ENCODE peak calls at places on chromosomes 16 and 17, in five cellular contexts. W is AG04449, L is colonic mucosa, F is endodermal cell, A is thoracic aorta. Z is an unnamed sample.

GRCh38 chr16:50021509-50021908 is 3.5 kb upstream of the CNEP1R1 start:
- DNase-seq in L (no peak), W (no peak), A (no peak), F (peak), Z (no peak)

GRCh38 chr17:81097134-81097942 is 62.4 kb downstream of the BAIAP2 start:
- DNase-seq in W (no peak), F (peak), A (peak), L (peak), Z (peak)

GRCh38 chr16:3716831-3717234 is 491 bp downstream of the TRAP1 start:
- DNase-seq in W (no peak), A (no peak), F (peak), L (peak), Z (peak)

GRCh38 chr16:5838071-5838470 is 740.5 kb upstream of the EEF2KMT start:
- DNase-seq in A (no peak), L (no peak), F (no peak), W (no peak), Z (no peak)

GRCh38 chr17:57032343-57032742 is 52.7 kb upstream of the AKAP1 start:
- DNase-seq in F (no peak), A (no peak), W (no peak), L (peak), Z (no peak)

GRCh38 chr17:34146440-34147043 is 108.5 kb upstream of the CCL2 start:
- DNase-seq in L (peak), W (no peak), F (peak), A (no peak), Z (peak)

GRCh38 chr16:17063156-17063555 is 407.6 kb downstream of the XYLT1 start:
- DNase-seq in L (no peak), F (no peak), W (no peak), A (no peak), Z (no peak)

GRCh38 chr17:41553176-41553575 is 18.7 kb downstream of the KRT9 start:
- DNase-seq in A (no peak), W (no peak), F (no peak), L (no peak), Z (no peak)

GRCh38 chr17:53721101-53721500 is 101.6 kb upstream of the KIF2B start:
- DNase-seq in A (no peak), F (no peak), L (no peak), W (no peak), Z (no peak)

GRCh38 chr16:66516172-66516807 is 33.6 kb downstream of the TK2 start:
- DNase-seq in A (no peak), L (no peak), W (no peak), F (no peak), Z (no peak)

GRCh38 chr17:30290696-30291570 is 811 bp downstream of the BLMH start:
- DNase-seq in W (no peak), L (peak), A (no peak), F (peak), Z (peak)

GRCh38 chr17:19262650-19263620 is 25.8 kb downstream of the EPN2 start:
- DNase-seq in W (no peak), A (no peak), F (no peak), L (no peak), Z (no peak)

GRCh38 chr16:28597692-28598261 is 927 bp upstream of the SULT1A2 start:
- DNase-seq in A (no peak), F (peak), W (no peak), L (peak), Z (no peak)

GRCh38 chr16:26952411-26952810 is 114.3 kb upstream of the C16orf82 start:
- DNase-seq in L (no peak), F (peak), A (no peak), W (no peak), Z (no peak)

GRCh38 chr16:23609929-23610328 is 13.8 kb upstream of the NDUFAB1 start:
- DNase-seq in A (no peak), F (no peak), L (no peak), W (no peak), Z (no peak)

GRCh38 chr17:57995076-57995956 is 7.3 kb upstream of the VEZF1 start:
- DNase-seq in A (peak), W (no peak), F (peak), L (peak), Z (peak)

GRCh38 chr16:87125206-87126155 is 191.7 kb downstream of the C16orf95 start:
- DNase-seq in A (no peak), F (no peak), W (no peak), L (no peak), Z (no peak)

GRCh38 chr17:34010534-34010933 is 244.6 kb upstream of the CCL2 start:
- DNase-seq in W (no peak), L (no peak), F (no peak), A (no peak), Z (no peak)

GRCh38 chr16:2157480-2158261 is 2.1 kb downstream of the TRAF7 start:
- DNase-seq in W (no peak), A (no peak), F (no peak), L (peak), Z (no peak)

GRCh38 chr17:17343160-17343735 is 40.1 kb downstream of the NT5M start:
- DNase-seq in F (peak), L (no peak), A (no peak), W (no peak), Z (no peak)

GRCh38 chr16:50146479-50147435 is 6.3 kb upstream of the TENT4B start:
- DNase-seq in W (no peak), A (no peak), L (no peak), F (no peak), Z (no peak)

GRCh38 chr17:4998027-4998665 is 396 bp downstream of the KIF1C start:
- DNase-seq in L (peak), F (peak), W (no peak), A (no peak), Z (peak)

GRCh38 chr17:80192268-80192667 is 22.4 kb downstream of the CARD14 start:
- DNase-seq in A (no peak), L (no peak), W (no peak), F (no peak), Z (no peak)

GRCh38 chr16:1971678-1972489 is at the start of gene TBL3:
- DNase-seq in L (peak), F (peak), A (peak), W (peak), Z (peak)

GRCh38 chr16:4534151-4534790 is 4.3 kb downstream of the CDIP1 start:
- DNase-seq in F (no peak), L (no peak), W (no peak), A (no peak), Z (no peak)

GRCh38 chr17:17379197-17379991 is 76.2 kb downstream of the NT5M start:
- DNase-seq in F (no peak), A (no peak), L (no peak), W (no peak), Z (no peak)

GRCh38 chr17:39704821-39705551 is 5.1 kb downstream of the ERBB2 start:
- DNase-seq in F (peak), L (no peak), A (peak), W (no peak), Z (no peak)

GRCh38 chr16:9885457-9885856 is 296.8 kb downstream of the GRIN2A start:
- DNase-seq in F (no peak), A (no peak), W (no peak), L (no peak), Z (no peak)

GRCh38 chr16:30351586-30352419 is 3.3 kb downstream of the CD2BP2 start:
- DNase-seq in F (no peak), A (peak), W (peak), L (peak), Z (no peak)

GRCh38 chr17:17760872-17761550 is 75.8 kb downstream of the SREBF1 start:
- DNase-seq in L (no peak), W (no peak), A (no peak), F (no peak), Z (no peak)

GRCh38 chr17:36999475-36999874 is 50.7 kb downstream of the AATF start:
- DNase-seq in W (no peak), F (no peak), L (no peak), A (no peak), Z (no peak)

GRCh38 chr17:8875957-8876356 is 8.5 kb upstream of the PIK3R6 start:
- DNase-seq in F (peak), L (no peak), A (no peak), W (no peak), Z (no peak)

GRCh38 chr16:22388101-22388644 is 13.8 kb upstream of the CDR2 start:
- DNase-seq in A (no peak), W (no peak), F (no peak), L (no peak), Z (no peak)

GRCh38 chr17:14304222-14304844 is 3.5 kb downstream of the HS3ST3B1 start:
- DNase-seq in L (no peak), F (peak), W (no peak), A (no peak), Z (no peak)

GRCh38 chr17:14301279-14301760 is 439 bp downstream of the HS3ST3B1 start:
- DNase-seq in F (no peak), L (no peak), A (no peak), W (no peak), Z (peak)

GRCh38 chr17:14303343-14304221 is 2.7 kb downstream of the HS3ST3B1 start:
- DNase-seq in F (peak), L (no peak), W (no peak), A (no peak), Z (no peak)

GRCh38 chr17:14301761-14302401 is 1.0 kb downstream of the HS3ST3B1 start:
- DNase-seq in A (no peak), W (no peak), L (peak), F (peak), Z (peak)

DNA sequence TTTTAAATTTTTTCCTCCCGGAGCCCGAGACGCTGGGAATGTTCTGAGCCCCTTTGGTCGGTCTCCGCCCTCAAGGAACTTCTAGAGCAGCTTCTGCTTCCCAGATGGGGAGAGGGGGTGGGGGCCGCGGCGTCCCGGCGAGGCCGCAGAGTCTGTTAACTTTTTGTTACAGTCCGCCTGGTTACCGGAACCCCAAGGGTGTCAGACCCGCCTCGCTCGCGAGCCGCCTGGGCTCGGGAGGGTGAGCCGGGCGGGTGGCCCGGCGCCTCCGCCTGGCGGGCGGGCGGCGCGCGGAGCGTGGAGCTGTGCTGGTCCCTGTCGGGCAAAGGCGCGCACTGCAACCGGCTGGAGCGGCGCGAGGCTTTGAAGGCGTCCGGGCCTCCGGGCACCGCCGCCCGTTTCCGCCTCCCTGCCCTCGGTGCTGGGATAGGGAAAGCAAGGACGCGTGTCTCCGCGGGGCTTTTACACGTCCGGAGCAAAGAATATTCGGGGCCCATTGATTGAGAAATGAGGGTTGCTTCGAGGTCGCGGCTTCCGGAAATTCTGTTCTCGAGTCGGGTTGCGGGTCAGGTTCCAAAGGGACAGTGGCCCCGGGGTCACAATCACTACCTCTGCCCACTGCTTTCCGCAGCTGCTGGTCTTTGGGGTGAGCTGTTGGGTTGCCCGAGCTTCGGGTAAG is 1.7 kb downstream of the HS3ST3B1 start:
- DNase-seq in L (peak), W (no peak), A (no peak), F (peak), Z (peak)
- TF ChIP-seq CTCF in L (peak), W (peak), A (peak), F (peak), Z (peak)

DNA sequence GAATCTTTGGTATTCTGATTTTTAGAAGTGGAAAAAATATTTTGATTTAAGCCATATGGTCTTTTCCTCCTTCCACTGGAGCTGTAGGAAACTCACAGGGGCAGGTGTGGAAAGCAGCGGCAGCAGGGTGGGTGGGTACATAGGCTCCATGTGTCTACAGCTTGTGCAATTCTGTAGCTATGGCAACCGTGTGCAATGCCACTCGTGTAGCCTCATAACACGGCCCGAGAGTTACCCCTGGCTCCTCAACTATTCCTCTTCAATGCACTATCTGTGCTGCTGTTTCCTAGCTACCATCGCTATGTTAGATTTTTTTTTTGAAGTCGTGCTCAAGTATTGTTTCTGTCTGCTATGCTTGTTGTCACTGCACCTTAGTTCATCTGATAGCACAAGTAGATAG is 32.0 kb upstream of the TANC2 start:
- DNase-seq in F (no peak), W (no peak), A (no peak), L (no peak), Z (no peak)
- TF ChIP-seq CTCF in F (no peak), W (no peak), A (no peak), L (no peak), Z (no peak)

DNA sequence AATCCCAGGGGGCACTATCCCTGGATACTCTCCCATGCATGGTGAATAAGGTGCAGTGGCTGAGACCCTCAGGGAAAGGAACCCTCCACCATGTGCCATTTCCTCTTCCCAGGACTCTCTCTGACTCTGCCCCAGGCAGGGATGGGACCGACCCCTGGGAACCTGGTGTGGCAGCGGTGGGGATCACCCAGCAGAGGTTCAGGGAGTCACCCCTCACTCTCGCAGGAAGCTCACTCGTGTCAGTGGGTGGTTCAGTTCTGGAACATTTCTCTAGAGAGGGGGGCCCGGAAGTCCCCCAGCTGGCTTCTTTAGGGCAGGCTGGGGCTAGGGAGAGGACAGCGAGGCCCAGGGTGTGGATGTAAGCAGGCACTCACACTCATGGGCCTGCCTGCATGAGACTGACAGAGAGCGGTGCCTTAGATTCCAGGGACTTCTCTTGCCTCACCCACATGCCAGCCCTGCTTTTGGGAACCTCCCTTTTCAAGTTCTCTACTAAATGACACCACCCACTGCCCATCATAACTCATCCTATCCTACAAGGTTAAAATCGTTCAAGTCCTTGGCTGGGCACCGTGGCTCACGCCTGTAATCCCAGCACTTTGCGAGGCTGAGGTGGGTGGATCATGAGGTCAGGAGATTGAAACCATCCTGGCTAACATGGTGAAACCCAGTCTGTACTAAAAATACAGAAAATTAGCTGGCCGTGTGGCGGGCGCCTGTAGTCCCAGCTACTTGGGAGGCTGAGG is 109.7 kb upstream of the SDK2 start:
- DNase-seq in W (no peak), L (no peak), A (no peak), F (no peak), Z (no peak)
- TF ChIP-seq CTCF in W (no peak), L (no peak), A (no peak), F (no peak), Z (no peak)

GRCh38 chr17:44831270-44831770 is 1.2 kb upstream of the GJC1 start:
- DNase-seq in W (no peak), A (no peak), F (peak), L (no peak), Z (no peak)

GRCh38 chr17:44830359-44831269 is 527 bp upstream of the GJC1 start:
- DNase-seq in A (no peak), L (no peak), W (no peak), F (peak), Z (peak)

GRCh38 chr17:44828919-44829557 is 1.0 kb downstream of the GJC1 start:
- DNase-seq in A (no peak), L (no peak), W (no peak), F (peak), Z (no peak)

GRCh38 chr17:44829558-44830358 is at the start of gene GJC1:
- DNase-seq in A (no peak), L (no peak), F (peak), W (no peak), Z (peak)

DNA sequence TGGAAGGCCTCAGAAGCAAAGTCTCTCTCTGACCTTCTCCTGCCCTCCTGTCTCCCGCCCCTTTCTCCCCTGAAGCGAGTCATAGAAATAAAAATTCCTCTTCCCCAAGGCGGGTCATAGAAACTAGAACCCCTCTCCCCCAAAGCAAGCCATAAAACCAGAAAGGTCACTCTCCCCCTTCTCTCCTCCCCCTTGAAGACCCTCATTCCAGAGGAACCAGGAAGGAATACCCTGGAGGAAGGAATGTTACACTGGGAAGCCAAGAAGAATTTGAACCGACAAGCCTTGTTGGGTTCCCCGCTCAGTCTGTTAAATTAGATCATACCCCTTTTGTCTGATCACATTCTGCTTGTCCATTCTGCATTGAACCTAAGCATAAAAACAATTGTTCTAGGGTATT is 2.7 kb upstream of the GJC1 start:
- DNase-seq in F (peak), L (no peak), A (no peak), W (no peak), Z (no peak)
- TF ChIP-seq CTCF in F (peak), L (no peak), A (no peak), W (peak), Z (no peak)

DNA sequence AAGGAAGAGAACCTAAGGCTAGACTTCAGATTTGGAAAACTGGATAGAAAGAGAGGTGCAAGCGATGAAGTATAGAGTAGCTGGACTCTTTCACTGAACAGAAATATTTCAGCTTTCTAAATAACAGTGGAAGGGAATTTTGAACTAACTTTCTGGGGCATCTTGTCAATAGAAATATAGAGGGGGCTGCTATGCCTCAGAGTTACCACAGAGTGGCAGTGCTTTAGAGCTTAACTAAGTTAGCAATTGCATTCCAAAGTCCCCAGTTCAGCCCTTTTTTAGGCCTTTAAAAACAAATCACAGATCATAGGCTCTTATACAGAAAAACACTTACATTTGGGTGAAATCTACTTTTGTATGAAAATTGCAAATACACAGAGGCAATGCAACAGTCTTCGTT is 154.2 kb upstream of the CDH8 start:
- DNase-seq in W (no peak), A (no peak), L (no peak), F (no peak), Z (no peak)
- TF ChIP-seq CTCF in W (peak), A (no peak), L (no peak), F (peak), Z (no peak)

Z was measured in GM13976.